ENCODE peak calls at places on chromosomes 4 and X, in seven cellular contexts. One of them, this sample, is unnamed.

GRCh38 chrX:56232221-56233082 is at the start of gene KLF8:
- DNase-seq in K562: peak
- DNase-seq in GM12878: no peak
- DNase-seq in H1: peak
- DNase-seq in endothelial cell of umbilical vein: no peak
- DNase-seq in HCT116: peak
- DNase-seq in HepG2: no peak
- DNase-seq in this sample: no peak

GRCh38 chr4:95534032-95534431 is 14.7 kb downstream of the UNC5C start:
- DNase-seq in K562: no peak
- DNase-seq in GM12878: no peak
- DNase-seq in H1: no peak
- DNase-seq in endothelial cell of umbilical vein: no peak
- DNase-seq in HCT116: no peak
- DNase-seq in HepG2: no peak
- DNase-seq in this sample: no peak

GRCh38 chrX:17052776-17053175 is 106.3 kb downstream of the REPS2 start:
- DNase-seq in K562: no peak
- DNase-seq in GM12878: no peak
- DNase-seq in H1: no peak
- DNase-seq in endothelial cell of umbilical vein: no peak
- DNase-seq in HCT116: no peak
- DNase-seq in HepG2: no peak
- DNase-seq in this sample: no peak

GRCh38 chrX:104310084-104310483 is 55.4 kb upstream of the ESX1 start:
- DNase-seq in K562: no peak
- DNase-seq in GM12878: no peak
- DNase-seq in H1: no peak
- DNase-seq in endothelial cell of umbilical vein: peak
- DNase-seq in HCT116: no peak
- DNase-seq in HepG2: no peak
- DNase-seq in this sample: no peak

GRCh38 chr4:173289351-173289725 is 44.8 kb downstream of the HMGB2 start:
- DNase-seq in K562: no peak
- DNase-seq in GM12878: no peak
- DNase-seq in H1: no peak
- DNase-seq in endothelial cell of umbilical vein: no peak
- DNase-seq in HCT116: no peak
- DNase-seq in HepG2: no peak
- DNase-seq in this sample: no peak

GRCh38 chr4:31295081-31295480 is 574.9 kb downstream of the PCDH7 start:
- DNase-seq in K562: no peak
- DNase-seq in GM12878: no peak
- DNase-seq in H1: no peak
- DNase-seq in endothelial cell of umbilical vein: no peak
- DNase-seq in HCT116: no peak
- DNase-seq in HepG2: no peak
- DNase-seq in this sample: no peak

GRCh38 chr4:55122235-55122634 is 3.2 kb downstream of the KDR start:
- DNase-seq in K562: no peak
- DNase-seq in GM12878: no peak
- DNase-seq in H1: no peak
- DNase-seq in endothelial cell of umbilical vein: peak
- DNase-seq in HCT116: no peak
- DNase-seq in HepG2: peak
- DNase-seq in this sample: no peak

GRCh38 chr4:104352211-104352610 is 142.5 kb downstream of the CXXC4 start:
- DNase-seq in K562: no peak
- DNase-seq in GM12878: no peak
- DNase-seq in H1: no peak
- DNase-seq in endothelial cell of umbilical vein: no peak
- DNase-seq in HCT116: no peak
- DNase-seq in HepG2: peak
- DNase-seq in this sample: no peak

GRCh38 chr4:31366041-31366440 is 645.9 kb downstream of the PCDH7 start:
- DNase-seq in K562: no peak
- DNase-seq in GM12878: no peak
- DNase-seq in H1: no peak
- DNase-seq in endothelial cell of umbilical vein: no peak
- DNase-seq in HCT116: no peak
- DNase-seq in HepG2: no peak
- DNase-seq in this sample: no peak

GRCh38 chr4:173516621-173517612 is 13.1 kb downstream of the HAND2 start:
- DNase-seq in K562: no peak
- DNase-seq in GM12878: no peak
- DNase-seq in H1: peak
- DNase-seq in endothelial cell of umbilical vein: no peak
- DNase-seq in HCT116: no peak
- DNase-seq in HepG2: no peak
- DNase-seq in this sample: no peak

GRCh38 chr4:37666625-37667071 is 19.5 kb downstream of the RELL1 start:
- DNase-seq in K562: no peak
- DNase-seq in GM12878: no peak
- DNase-seq in H1: no peak
- DNase-seq in endothelial cell of umbilical vein: peak
- DNase-seq in HCT116: peak
- DNase-seq in HepG2: peak
- DNase-seq in this sample: no peak

GRCh38 chrX:12441376-12442128 is 303.3 kb downstream of the FRMPD4 start:
- DNase-seq in K562: no peak
- DNase-seq in GM12878: no peak
- DNase-seq in H1: no peak
- DNase-seq in endothelial cell of umbilical vein: no peak
- DNase-seq in HCT116: no peak
- DNase-seq in HepG2: no peak
- DNase-seq in this sample: no peak

GRCh38 chr4:167308876-167309275 is 74.6 kb upstream of the SPOCK3 start:
- DNase-seq in K562: no peak
- DNase-seq in GM12878: no peak
- DNase-seq in H1: no peak
- DNase-seq in endothelial cell of umbilical vein: no peak
- DNase-seq in HCT116: no peak
- DNase-seq in HepG2: no peak
- DNase-seq in this sample: no peak

GRCh38 chr4:1512738-1513660 is 106.8 kb upstream of the NKX1-1 start:
- DNase-seq in K562: peak
- DNase-seq in GM12878: no peak
- DNase-seq in H1: peak
- DNase-seq in endothelial cell of umbilical vein: peak
- DNase-seq in HCT116: peak
- DNase-seq in HepG2: peak
- DNase-seq in this sample: no peak

GRCh38 chr4:134470544-134470943 is 269.0 kb upstream of the PABPC4L start:
- DNase-seq in K562: no peak
- DNase-seq in GM12878: no peak
- DNase-seq in H1: no peak
- DNase-seq in endothelial cell of umbilical vein: peak
- DNase-seq in HCT116: no peak
- DNase-seq in HepG2: peak
- DNase-seq in this sample: no peak

GRCh38 chrX:139508099-139508498 is 22.4 kb upstream of the F9 start:
- DNase-seq in K562: no peak
- DNase-seq in GM12878: no peak
- DNase-seq in H1: no peak
- DNase-seq in endothelial cell of umbilical vein: no peak
- DNase-seq in HCT116: no peak
- DNase-seq in HepG2: no peak
- DNase-seq in this sample: no peak

GRCh38 chrX:37580080-37580479 is 8.6 kb downstream of the LANCL3 start:
- DNase-seq in K562: no peak
- DNase-seq in GM12878: no peak
- DNase-seq in H1: no peak
- DNase-seq in endothelial cell of umbilical vein: no peak
- DNase-seq in HCT116: no peak
- DNase-seq in HepG2: no peak
- DNase-seq in this sample: no peak

GRCh38 chr4:71864380-71864779 is 80.5 kb upstream of the GC start:
- DNase-seq in K562: no peak
- DNase-seq in GM12878: no peak
- DNase-seq in H1: no peak
- DNase-seq in endothelial cell of umbilical vein: no peak
- DNase-seq in HCT116: no peak
- DNase-seq in HepG2: no peak
- DNase-seq in this sample: no peak

GRCh38 chr4:6157926-6158325 is 42.4 kb downstream of the JAKMIP1 start:
- DNase-seq in K562: no peak
- DNase-seq in GM12878: no peak
- DNase-seq in H1: no peak
- DNase-seq in endothelial cell of umbilical vein: no peak
- DNase-seq in HCT116: no peak
- DNase-seq in HepG2: no peak
- DNase-seq in this sample: no peak

GRCh38 chr4:94803181-94803580 is 45.4 kb downstream of the BMPR1B start:
- DNase-seq in K562: no peak
- DNase-seq in GM12878: no peak
- DNase-seq in H1: no peak
- DNase-seq in endothelial cell of umbilical vein: no peak
- DNase-seq in HCT116: no peak
- DNase-seq in HepG2: no peak
- DNase-seq in this sample: no peak

GRCh38 chrX:80648023-80648422 is 161.7 kb downstream of the BRWD3 start:
- DNase-seq in K562: no peak
- DNase-seq in GM12878: no peak
- DNase-seq in H1: no peak
- DNase-seq in endothelial cell of umbilical vein: peak
- DNase-seq in HCT116: no peak
- DNase-seq in HepG2: no peak
- DNase-seq in this sample: peak

GRCh38 chrX:76643590-76643989 is 216.1 kb downstream of the MAGEE1 start:
- DNase-seq in K562: no peak
- DNase-seq in GM12878: no peak
- DNase-seq in H1: no peak
- DNase-seq in endothelial cell of umbilical vein: no peak
- DNase-seq in HCT116: no peak
- DNase-seq in HepG2: no peak
- DNase-seq in this sample: no peak

GRCh38 chr4:77505275-77505957 is 100.2 kb upstream of the CXCL13 start:
- DNase-seq in K562: no peak
- DNase-seq in GM12878: no peak
- DNase-seq in H1: no peak
- DNase-seq in endothelial cell of umbilical vein: no peak
- DNase-seq in HCT116: no peak
- DNase-seq in HepG2: no peak
- DNase-seq in this sample: no peak

GRCh38 chr4:2800691-2801596 is 8.1 kb downstream of the SH3BP2 start:
- DNase-seq in K562: peak
- DNase-seq in GM12878: peak
- DNase-seq in H1: peak
- DNase-seq in endothelial cell of umbilical vein: peak
- DNase-seq in HCT116: no peak
- DNase-seq in HepG2: peak
- DNase-seq in this sample: no peak

GRCh38 chr4:87179751-87180150 is 40.7 kb downstream of the KLHL8 start:
- DNase-seq in K562: no peak
- DNase-seq in GM12878: no peak
- DNase-seq in H1: no peak
- DNase-seq in endothelial cell of umbilical vein: no peak
- DNase-seq in HCT116: no peak
- DNase-seq in HepG2: no peak
- DNase-seq in this sample: no peak

GRCh38 chr4:25020240-25020639 is 10.5 kb downstream of the LGI2 start:
- DNase-seq in K562: no peak
- DNase-seq in GM12878: no peak
- DNase-seq in H1: no peak
- DNase-seq in endothelial cell of umbilical vein: no peak
- DNase-seq in HCT116: no peak
- DNase-seq in HepG2: no peak
- DNase-seq in this sample: no peak

DNA sequence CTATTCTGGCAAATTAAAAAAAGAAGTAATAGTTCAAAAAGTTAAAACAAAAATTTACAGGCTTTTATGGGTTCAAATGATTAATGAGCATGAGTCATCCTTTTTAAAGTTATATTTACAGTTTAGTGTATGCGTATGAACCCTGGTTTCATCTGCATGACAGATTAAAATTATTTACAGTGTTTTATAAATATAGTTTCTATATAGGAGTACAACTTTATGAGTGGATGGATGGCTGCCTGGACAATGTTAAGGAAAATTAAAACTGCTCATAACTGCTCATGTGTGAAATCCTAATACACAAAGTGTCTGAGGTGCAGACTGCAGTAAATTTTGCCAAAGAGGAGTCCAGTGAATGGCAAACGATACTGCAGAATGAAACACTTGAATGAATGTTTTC is 985.8 kb upstream of the PCDH7 start:
- DNase-seq in K562: no peak
- DNase-seq in GM12878: no peak
- DNase-seq in H1: no peak
- DNase-seq in endothelial cell of umbilical vein: no peak
- DNase-seq in HCT116: no peak
- DNase-seq in HepG2: no peak
- DNase-seq in this sample: no peak
- TF ChIP-seq POLR2AphosphoS5 in K562: no peak
- TF ChIP-seq POLR2AphosphoS5 in GM12878: no peak
- TF ChIP-seq POLR2AphosphoS5 in H1: no peak
- TF ChIP-seq POLR2AphosphoS5 in endothelial cell of umbilical vein: no peak
- TF ChIP-seq POLR2AphosphoS5 in HCT116: no peak
- TF ChIP-seq POLR2AphosphoS5 in HepG2: no peak
- TF ChIP-seq POLR2AphosphoS5 in this sample: no peak

GRCh38 chr4:154490261-154490588 is 1.4 kb downstream of the DCHS2 start:
- DNase-seq in K562: no peak
- DNase-seq in GM12878: no peak
- DNase-seq in H1: no peak
- DNase-seq in endothelial cell of umbilical vein: no peak
- DNase-seq in HCT116: no peak
- DNase-seq in HepG2: no peak
- DNase-seq in this sample: no peak
- TF ChIP-seq EZH2 in K562: no peak
- TF ChIP-seq EZH2 in GM12878: no peak
- TF ChIP-seq EZH2 in H1: no peak
- TF ChIP-seq EZH2 in endothelial cell of umbilical vein: no peak
- TF ChIP-seq EZH2 in HCT116: no peak
- TF ChIP-seq EZH2 in HepG2: no peak
- TF ChIP-seq EZH2 in this sample: no peak

GRCh38 chr4:85496933-85497332 is 22.0 kb downstream of the ARHGAP24 start:
- DNase-seq in K562: no peak
- DNase-seq in GM12878: no peak
- DNase-seq in H1: no peak
- DNase-seq in endothelial cell of umbilical vein: peak
- DNase-seq in HCT116: no peak
- DNase-seq in HepG2: no peak
- DNase-seq in this sample: peak
- H3K9ac ChIP-seq in K562: no peak
- H3K9ac ChIP-seq in GM12878: no peak
- H3K9ac ChIP-seq in H1: no peak
- H3K9ac ChIP-seq in endothelial cell of umbilical vein: no peak
- H3K9ac ChIP-seq in HCT116: no peak
- H3K9ac ChIP-seq in HepG2: no peak
- H3K9ac ChIP-seq in this sample: no peak

GRCh38 chrX:154401045-154401799 is 3.0 kb downstream of the RPL10 start:
- DNase-seq in K562: no peak
- DNase-seq in GM12878: no peak
- DNase-seq in H1: no peak
- DNase-seq in endothelial cell of umbilical vein: no peak
- DNase-seq in HCT116: no peak
- DNase-seq in HepG2: peak
- DNase-seq in this sample: no peak
- TF ChIP-seq POLR2AphosphoS5 in K562: peak
- TF ChIP-seq POLR2AphosphoS5 in GM12878: peak
- TF ChIP-seq POLR2AphosphoS5 in H1: peak
- TF ChIP-seq POLR2AphosphoS5 in endothelial cell of umbilical vein: peak
- TF ChIP-seq POLR2AphosphoS5 in HCT116: peak
- TF ChIP-seq POLR2AphosphoS5 in HepG2: peak
- TF ChIP-seq POLR2AphosphoS5 in this sample: peak